ENCODE peak calls at places on chromosomes 12 and 14, in ten cellular contexts. O is breast epithelium, Y is IMR-90, W is Peyer's patch, J is transverse colon, T is esophagus squamous epithelium, V is lower leg skin, D is body of pancreas, H is stomach, N is heart left ventricle. C is an unnamed sample.

GRCh38 chr14:50312734-50313054 is 570 bp downstream of the DMAC2L start:
- DNase-seq in V (no peak), Y (no peak), T (no peak), O (no peak), H (no peak), W (no peak), D (no peak), J (no peak), N (no peak), C (no peak)

GRCh38 chr12:25977047-25977446 is 18.6 kb downstream of the RASSF8 start:
- DNase-seq in W (no peak), O (no peak), J (no peak), H (no peak), Y (peak), D (no peak), T (no peak), N (no peak), V (no peak), C (no peak)

GRCh38 chr14:93090826-93091583 is 24.7 kb downstream of the ITPK1 start:
- DNase-seq in O (no peak), V (no peak), W (no peak), N (no peak), T (no peak), D (no peak), J (no peak), Y (no peak), H (no peak), C (no peak)

GRCh38 chr12:101455685-101456084 is 19.5 kb upstream of the SPIC start:
- DNase-seq in N (no peak), D (no peak), T (no peak), Y (no peak), H (no peak), V (no peak), J (no peak), O (no peak), W (no peak), C (no peak)

GRCh38 chr14:24368562-24369252 is 723 bp downstream of the NFATC4 start:
- DNase-seq in H (no peak), D (peak), N (peak), J (peak), V (no peak), Y (peak), W (no peak), T (no peak), O (peak), C (peak)

GRCh38 chr12:52195065-52195730 is 3.4 kb upstream of the KRT80 start:
- DNase-seq in J (no peak), O (peak), V (no peak), Y (peak), N (no peak), D (no peak), H (no peak), T (no peak), W (no peak), C (no peak)

GRCh38 chr14:70289138-70289537 is 70.3 kb downstream of the COX16 start:
- DNase-seq in N (no peak), H (no peak), W (no peak), T (no peak), D (no peak), V (no peak), J (no peak), Y (no peak), O (no peak), C (no peak)

GRCh38 chr14:75578786-75579781 is 664 bp downstream of the FLVCR2 start:
- DNase-seq in J (peak), N (no peak), Y (peak), D (peak), H (no peak), O (peak), W (peak), T (no peak), V (peak), C (peak)

GRCh38 chr14:76870146-76870545 is 43.9 kb downstream of the LRRC74A start:
- DNase-seq in N (no peak), D (no peak), T (no peak), V (no peak), O (no peak), W (no peak), J (no peak), Y (no peak), H (no peak), C (no peak)

GRCh38 chr14:53190938-53191337 is 37.8 kb upstream of the DDHD1 start:
- DNase-seq in O (no peak), N (no peak), Y (peak), J (no peak), H (no peak), W (no peak), T (no peak), V (no peak), D (no peak), C (no peak)

GRCh38 chr12:124809878-124810277 is 53.8 kb downstream of the SCARB1 start:
- DNase-seq in W (no peak), V (no peak), N (no peak), J (no peak), T (no peak), D (no peak), O (no peak), Y (peak), H (no peak), C (no peak)

GRCh38 chr14:54683882-54684794 is 117.2 kb downstream of the SAMD4A start:
- DNase-seq in N (peak), J (peak), V (peak), D (no peak), T (no peak), Y (peak), O (no peak), W (no peak), H (no peak), C (no peak)

GRCh38 chr14:100131181-100131580 is 28.3 kb downstream of the DEGS2 start:
- DNase-seq in Y (no peak), H (peak), W (no peak), J (peak), D (peak), V (no peak), O (no peak), N (no peak), T (no peak), C (no peak)

GRCh38 chr12:57231276-57232021 is 1.9 kb downstream of the SHMT2 start:
- DNase-seq in W (no peak), O (no peak), D (no peak), V (no peak), N (no peak), J (no peak), H (no peak), Y (no peak), T (no peak), C (no peak)

GRCh38 chr12:113072136-113072535 is 15.6 kb downstream of the DTX1 start:
- DNase-seq in T (no peak), N (no peak), J (no peak), H (no peak), V (no peak), O (no peak), D (no peak), Y (no peak), W (no peak), C (no peak)

GRCh38 chr12:79563021-79563739 is 127.6 kb downstream of the PAWR start:
- DNase-seq in W (no peak), N (no peak), D (no peak), O (no peak), H (no peak), T (no peak), Y (no peak), V (no peak), J (no peak), C (no peak)

GRCh38 chr12:115010324-115010995 is 326.5 kb upstream of the TBX3 start:
- DNase-seq in T (no peak), W (no peak), Y (peak), H (no peak), O (no peak), J (no peak), V (no peak), N (no peak), D (no peak), C (no peak)

GRCh38 chr14:103001651-103002396 is 55.5 kb downstream of the CDC42BPB start:
- DNase-seq in N (no peak), D (no peak), J (peak), T (no peak), O (no peak), V (no peak), H (no peak), W (no peak), Y (no peak), C (no peak)

GRCh38 chr12:11954181-11954580 is 116.6 kb upstream of the BCL2L14 start:
- DNase-seq in Y (no peak), W (no peak), N (no peak), V (no peak), O (no peak), D (no peak), H (no peak), T (no peak), J (no peak), C (no peak)

DNA sequence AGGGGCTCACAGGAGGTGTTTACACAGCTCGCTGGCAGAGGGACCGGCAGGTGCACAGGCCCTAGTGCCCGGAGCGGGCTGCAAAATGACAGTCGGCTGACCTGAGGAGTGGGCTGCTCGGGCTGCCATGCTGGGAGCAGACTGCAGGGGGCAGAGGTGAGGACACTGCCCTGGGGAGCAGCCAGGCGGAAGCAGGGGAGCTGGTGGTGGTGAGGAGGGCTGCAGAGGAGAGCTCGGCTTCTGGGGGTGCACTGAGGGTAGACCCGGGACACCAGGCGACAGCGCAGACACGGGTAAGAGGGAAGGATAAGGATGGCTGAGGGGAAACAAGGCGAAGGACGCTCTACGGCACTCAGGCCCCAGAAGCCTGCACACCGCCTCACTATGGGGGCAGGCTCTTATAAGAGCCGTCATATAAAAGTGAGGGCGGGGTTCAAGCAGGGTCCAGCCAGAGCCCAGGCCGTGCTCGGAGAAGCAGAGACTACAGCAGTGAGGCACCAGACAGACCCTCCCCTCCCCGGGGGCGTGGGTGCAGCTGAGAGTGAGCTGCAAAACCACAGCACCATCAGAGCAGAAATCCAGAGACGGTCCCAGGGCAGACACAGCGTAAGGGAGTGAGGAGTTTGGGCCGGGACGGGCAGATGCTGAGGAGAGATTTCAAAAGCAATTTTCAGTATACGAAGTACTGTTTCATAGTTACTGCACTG is 62.5 kb downstream of the CCDC88C start:
- DNase-seq in Y (no peak), H (no peak), N (no peak), W (peak), T (no peak), D (no peak), V (no peak), O (no peak), J (peak), C (no peak)
- TF ChIP-seq POLR2A in Y (no peak), H (no peak), N (no peak), W (no peak), T (no peak), D (no peak), V (no peak), O (no peak), J (no peak), C (no peak)

DNA sequence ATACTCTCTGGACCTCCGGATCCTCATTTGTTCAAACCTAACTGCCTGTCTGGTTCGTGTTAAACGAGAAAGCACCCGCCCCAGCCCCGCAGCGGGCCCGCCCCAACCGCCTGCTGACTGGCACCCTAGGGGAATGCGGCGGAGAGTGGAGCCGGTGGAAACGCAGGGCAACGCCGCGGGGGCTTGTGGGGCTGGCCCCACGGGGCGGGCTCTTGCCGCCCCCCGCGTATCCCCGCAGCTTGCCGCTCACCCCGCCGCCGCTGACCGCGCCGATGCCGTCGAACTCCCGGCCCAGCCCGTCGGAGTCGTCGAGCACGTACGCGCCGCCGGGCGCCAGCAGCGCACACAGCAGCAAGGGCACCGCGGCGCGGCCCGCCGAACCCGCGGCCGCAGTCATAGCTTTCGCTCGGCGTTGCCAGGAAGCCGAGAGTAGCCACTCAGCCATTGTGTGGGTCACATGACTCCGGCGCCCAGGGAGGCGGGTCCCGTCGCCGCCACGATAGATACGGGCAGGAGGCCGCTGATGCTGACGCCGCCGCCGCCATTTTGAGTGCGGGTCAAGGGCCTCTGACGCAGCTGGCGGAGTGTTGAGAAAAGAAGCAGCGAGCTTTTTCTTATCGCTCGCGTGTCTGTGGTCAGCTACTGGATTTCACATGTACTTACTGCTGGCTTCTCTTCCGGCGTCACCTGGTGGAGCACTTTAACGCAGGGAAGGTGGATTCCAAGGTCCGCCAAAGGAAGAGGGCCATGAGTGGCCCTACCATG is at the start of gene GALC:
- DNase-seq in O (peak), H (peak), W (peak), J (peak), T (peak), N (peak), Y (peak), V (peak), D (peak), C (peak)
- TF ChIP-seq POLR2A in O (no peak), H (no peak), W (peak), J (peak), T (peak), N (no peak), Y (no peak), V (no peak), D (peak), C (peak)

DNA sequence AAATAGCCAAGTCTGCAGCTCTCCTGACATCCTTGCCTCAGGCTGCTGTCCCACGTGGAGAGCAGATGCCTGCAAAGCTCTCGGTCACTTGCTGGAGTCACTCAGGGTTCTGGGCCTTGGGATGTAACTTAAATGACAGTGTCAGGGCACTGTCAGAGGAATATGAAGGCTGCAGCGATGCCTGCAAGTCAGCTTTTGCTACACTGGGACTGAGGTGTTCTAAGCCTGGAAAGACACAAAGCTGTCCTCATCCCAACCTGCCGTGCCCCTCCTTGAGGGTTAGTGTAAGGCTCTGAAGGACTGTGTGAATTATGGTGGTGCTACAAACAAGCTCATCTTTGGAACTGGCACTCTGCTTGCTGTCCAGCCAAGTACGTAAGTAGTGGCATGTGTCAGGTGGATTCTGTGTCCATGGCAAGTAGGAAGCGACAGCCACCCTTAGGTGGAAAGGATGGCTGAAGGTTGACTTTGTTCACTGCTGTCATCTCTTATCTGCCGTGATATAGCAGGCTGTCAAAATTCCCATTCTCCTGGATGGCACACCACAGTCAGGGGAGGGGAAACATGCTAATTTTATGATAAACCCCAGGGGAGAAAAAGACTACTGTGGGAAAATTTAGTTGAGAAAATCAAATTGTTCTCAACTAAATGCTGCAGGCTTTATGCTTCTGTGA is 79.9 kb downstream of the DAD1 start:
- DNase-seq in W (no peak), J (no peak), T (no peak), N (no peak), D (no peak), O (no peak), V (no peak), H (no peak), Y (no peak), C (no peak)
- TF ChIP-seq POLR2A in W (no peak), J (no peak), T (no peak), N (no peak), D (no peak), O (no peak), V (no peak), H (no peak), Y (no peak), C (no peak)

GRCh38 chr12:120712654-120713053 is 2.4 kb downstream of the UNC119B start:
- DNase-seq in T (no peak), N (no peak), H (no peak), Y (no peak), V (no peak), O (no peak), J (no peak), W (no peak), D (no peak), C (no peak)

GRCh38 chr12:120708646-120709045 is 1.6 kb upstream of the UNC119B start:
- DNase-seq in V (no peak), Y (no peak), H (no peak), T (no peak), W (no peak), N (no peak), D (no peak), J (no peak), O (no peak), C (no peak)

GRCh38 chr12:120710805-120711296 is 593 bp downstream of the UNC119B start:
- DNase-seq in J (peak), N (no peak), T (no peak), D (peak), V (no peak), Y (no peak), W (no peak), H (no peak), O (no peak), C (no peak)

GRCh38 chr12:120711411-120711810 is 1.2 kb downstream of the UNC119B start:
- DNase-seq in D (no peak), N (no peak), Y (no peak), J (no peak), V (no peak), H (no peak), T (no peak), O (no peak), W (no peak), C (no peak)

DNA sequence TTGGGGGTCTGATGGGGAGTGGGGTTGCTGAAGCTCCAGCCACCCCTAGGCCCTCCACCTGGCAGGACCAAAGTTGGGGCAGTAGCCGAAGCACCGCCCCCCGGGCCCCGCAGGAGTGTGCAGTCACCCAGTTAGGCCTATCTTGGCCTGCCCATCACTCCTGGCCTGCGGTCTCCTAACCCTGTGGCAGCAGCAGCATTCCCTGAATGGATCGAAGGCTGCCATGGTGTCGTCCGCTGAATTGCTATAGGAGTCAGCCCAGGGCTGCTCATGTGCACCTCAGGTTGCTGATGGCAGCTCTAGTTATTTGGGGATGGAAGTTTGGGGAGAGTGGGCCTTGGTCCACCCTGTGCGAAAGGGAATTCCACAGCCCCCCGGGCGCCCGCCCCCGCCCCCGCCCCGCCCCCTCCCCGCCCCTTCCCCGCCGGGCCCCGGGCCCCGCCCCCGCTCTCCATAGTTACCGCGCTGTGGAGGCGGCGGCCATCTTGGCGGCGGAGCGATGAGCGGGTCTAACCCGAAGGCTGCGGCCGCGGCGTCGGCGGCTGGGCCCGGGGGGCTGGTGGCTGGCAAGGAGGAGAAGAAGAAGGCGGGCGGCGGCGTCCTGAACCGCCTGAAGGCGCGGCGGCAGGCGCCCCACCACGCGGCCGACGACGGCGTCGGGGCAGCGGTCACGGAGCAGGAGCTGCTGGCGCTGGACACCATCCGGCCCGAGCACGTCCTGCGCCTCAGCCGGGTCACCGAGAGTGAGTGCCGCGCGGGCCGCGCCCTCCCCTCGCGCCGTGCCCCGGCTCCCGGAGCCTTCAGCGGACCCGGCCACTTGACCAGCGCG is at the start of gene UNC119B:
- DNase-seq in Y (peak), J (peak), V (peak), D (peak), W (peak), T (no peak), N (peak), O (peak), H (peak), C (peak)
- TF ChIP-seq POLR2A in Y (peak), J (no peak), V (no peak), D (peak), W (peak), T (no peak), N (no peak), O (no peak), H (no peak), C (no peak)

GRCh38 chr12:95339086-95339788 is 121.6 kb downstream of the VEZT start:
- DNase-seq in N (no peak), O (no peak), T (no peak), Y (no peak), J (no peak), V (no peak), D (no peak), W (no peak), H (no peak), C (no peak)

GRCh38 chr12:95349291-95349690 is 124.7 kb upstream of the METAP2 start:
- DNase-seq in H (no peak), N (no peak), D (no peak), J (no peak), W (no peak), Y (no peak), O (no peak), V (no peak), T (no peak), C (no peak)

GRCh38 chr12:95342008-95342407 is 124.4 kb downstream of the VEZT start:
- DNase-seq in J (no peak), N (no peak), H (no peak), Y (no peak), T (no peak), O (no peak), W (no peak), V (no peak), D (no peak), C (no peak)

GRCh38 chr12:95343461-95344230 is 126.0 kb downstream of the VEZT start:
- DNase-seq in W (no peak), N (no peak), V (no peak), O (no peak), H (no peak), Y (no peak), J (no peak), T (no peak), D (no peak), C (no peak)
- TF ChIP-seq POLR2A in W (no peak), N (no peak), V (no peak), O (no peak), H (no peak), Y (no peak), J (no peak), T (no peak), D (no peak), C (no peak)

C was measured in tibial nerve.